ENCODE peak calls at places on chromosomes 6 and 20, in eight cellular contexts. L, G, A, D, M, U, Y and P are unnamed samples.

GRCh38 chr6:168440520-168441433 is at the start of gene SMOC2:
- DNase-seq in L (no peak), G (no peak), Y (peak; percentile 12), U (no peak), D (peak; percentile 76), A (no peak), M (no peak), P (no peak)

GRCh38 chr6:36757206-36757605 is 59.6 kb downstream of the RAB44 start:
- DNase-seq in M (no peak), A (no peak), U (no peak), L (no peak), D (no peak), Y (no peak), G (peak; percentile 83), P (no peak)

GRCh38 chr6:134950482-134950881 is 581 bp upstream of the ALDH8A1 start:
- DNase-seq in U (no peak), D (no peak), L (no peak), G (no peak), Y (no peak), A (no peak), M (no peak), P (no peak)

GRCh38 chr6:108752733-108753392 is 95.4 kb upstream of the ARMC2 start:
- DNase-seq in A (no peak), M (no peak), U (no peak), L (no peak), Y (no peak), D (no peak), G (no peak), P (no peak)

GRCh38 chr6:129719692-129720091 is 9.7 kb upstream of the ARHGAP18 start:
- DNase-seq in D (no peak), U (no peak), G (no peak), L (peak; percentile 23), M (no peak), A (no peak), Y (peak; percentile 74), P (no peak)

GRCh38 chr20:5600982-5601381 is 149.2 kb upstream of the SHLD1 start:
- DNase-seq in L (no peak), Y (no peak), G (no peak), D (no peak), U (no peak), A (no peak), M (no peak), P (no peak)

GRCh38 chr6:166950443-166950821 is 5.9 kb downstream of the RNASET2 start:
- DNase-seq in Y (no peak), U (no peak), G (peak; percentile 42), L (no peak), M (no peak), A (no peak), D (no peak), P (no peak)

GRCh38 chr6:89281779-89282246 is 33.3 kb downstream of the GABRR2 start:
- DNase-seq in L (peak; percentile 42), Y (peak; percentile 16), M (peak; percentile 85), A (peak; percentile 50), U (peak; percentile 22), D (no peak), G (peak; percentile 87), P (peak; percentile 3)

GRCh38 chr6:108914235-108915022 is 66.2 kb downstream of the ARMC2 start:
- DNase-seq in L (peak; percentile 20), M (peak; percentile 29), G (peak; percentile 49), Y (no peak), D (no peak), A (peak; percentile 6), U (peak; percentile 63), P (no peak)

GRCh38 chr6:115729036-115729435 is 331.7 kb downstream of the FRK start:
- DNase-seq in Y (no peak), G (no peak), U (no peak), M (peak; percentile 6), A (peak; percentile 74), D (no peak), L (no peak), P (no peak)

GRCh38 chr20:63124092-63124781 is 91.7 kb downstream of the YTHDF1 start:
- DNase-seq in Y (peak; percentile 13), L (peak; percentile 62), D (no peak), G (no peak), A (peak; percentile 41), M (peak; percentile 48), U (no peak), P (peak; percentile 24)

GRCh38 chr6:7991992-7992815 is 72.0 kb downstream of the BLOC1S5 start:
- DNase-seq in A (peak; percentile 71), D (no peak), Y (peak; percentile 99), G (peak; percentile 60), L (peak; percentile 92), M (peak; percentile 52), U (no peak), P (peak; percentile 98)

GRCh38 chr6:10725046-10725445 is 2.2 kb downstream of the TMEM14C start:
- DNase-seq in U (no peak), L (no peak), G (no peak), Y (no peak), M (no peak), A (no peak), D (no peak), P (no peak)

GRCh38 chr20:62742550-62742949 is 33.9 kb downstream of the NTSR1 start:
- DNase-seq in G (no peak), L (no peak), M (no peak), Y (no peak), U (no peak), A (no peak), D (no peak), P (no peak)

GRCh38 chr20:50562262-50562701 is 52.1 kb downstream of the PTPN1 start:
- DNase-seq in L (no peak), U (no peak), G (no peak), A (no peak), Y (no peak), D (no peak), M (no peak), P (no peak)

GRCh38 chr20:53606364-53606985 is 12.8 kb upstream of the ZNF217 start:
- DNase-seq in L (peak; percentile 82), U (no peak), G (no peak), D (no peak), A (peak; percentile 82), M (peak; percentile 78), Y (peak; percentile 92), P (peak; percentile 83)

GRCh38 chr20:48052492-48052870 is 267.2 kb upstream of the SULF2 start:
- DNase-seq in M (peak; percentile 83), Y (peak; percentile 35), U (peak; percentile 32), L (no peak), A (peak; percentile 52), D (peak; percentile 52), G (no peak), P (peak; percentile 38)

GRCh38 chr20:1327827-1328679 is 886 bp downstream of the SDCBP2 start:
- DNase-seq in L (no peak), M (no peak), U (no peak), Y (no peak), G (no peak), A (no peak), D (no peak), P (no peak)

GRCh38 chr20:11544029-11544678 is 373.5 kb upstream of the BTBD3 start:
- DNase-seq in Y (peak; percentile 86), M (peak; percentile 75), L (peak; percentile 75), G (no peak), U (peak; percentile 60), A (peak; percentile 78), D (no peak), P (peak; percentile 40)

GRCh38 chr6:44078795-44079671 is 48.2 kb downstream of the MRPL14 start:
- DNase-seq in U (peak; percentile 52), G (peak; percentile 68), D (no peak), M (peak; percentile 84), Y (peak; percentile 78), A (peak; percentile 77), L (peak; percentile 67), P (no peak)

GRCh38 chr6:146984251-146984924 is 219.8 kb upstream of the STXBP5 start:
- DNase-seq in A (no peak), L (peak; percentile 24), G (no peak), M (no peak), Y (peak; percentile 15), U (no peak), D (no peak), P (peak; percentile 28)

GRCh38 chr6:30682181-30683117 is 4.0 kb downstream of the PPP1R18 start:
- DNase-seq in M (peak; percentile 68), L (peak; percentile 95), A (peak; percentile 92), U (peak; percentile 71), G (peak; percentile 84), D (no peak), Y (peak; percentile 82), P (peak; percentile 77)

GRCh38 chr6:167851349-167851952 is 24.7 kb downstream of the AFDN start:
- DNase-seq in A (no peak), M (no peak), Y (no peak), D (peak; percentile 74), U (no peak), L (no peak), G (no peak), P (peak; percentile 30)

GRCh38 chr6:131532476-131533108 is 40.4 kb upstream of the ARG1 start:
- DNase-seq in U (no peak), M (no peak), Y (no peak), L (peak; percentile 4), G (no peak), D (no peak), A (no peak), P (no peak)

GRCh38 chr6:41651246-41651961 is 13.1 kb downstream of the MDFI start:
- DNase-seq in U (no peak), D (no peak), G (no peak), M (no peak), Y (no peak), A (no peak), L (no peak), P (no peak)

GRCh38 chr20:64196831-64197418 is 32.7 kb downstream of the MYT1 start:
- DNase-seq in M (no peak), Y (no peak), U (no peak), A (no peak), D (no peak), L (no peak), G (no peak), P (no peak)

GRCh38 chr6:101668496-101668895 is 275.0 kb downstream of the GRIK2 start:
- DNase-seq in L (no peak), A (no peak), M (peak; percentile 87), Y (peak; percentile 34), G (no peak), D (peak; percentile 85), U (no peak), P (peak; percentile 4)

GRCh38 chr6:47023543-47023942 is 18.6 kb downstream of the ADGRF1 start:
- DNase-seq in G (no peak), D (no peak), Y (no peak), L (no peak), M (no peak), U (no peak), A (no peak), P (no peak)

GRCh38 chr6:6973721-6974120 is 134.0 kb upstream of the RREB1 start:
- DNase-seq in D (no peak), U (no peak), G (no peak), Y (no peak), A (no peak), L (no peak), M (no peak), P (no peak)

GRCh38 chr6:110662468-110663211 is 152.6 kb downstream of the CDK19 start:
- DNase-seq in A (peak; percentile 37), M (peak; percentile 13), G (no peak), L (peak; percentile 44), D (no peak), U (no peak), Y (peak; percentile 30), P (no peak)

GRCh38 chr6:142728910-142729481 is 216.0 kb downstream of the HIVEP2 start:
- DNase-seq in D (no peak), A (peak; percentile 79), L (peak; percentile 58), M (no peak), U (no peak), G (no peak), Y (peak; percentile 80), P (peak; percentile 56)

GRCh38 chr20:51128198-51128597 is 105.3 kb upstream of the KCNG1 start:
- DNase-seq in D (no peak), Y (peak; percentile 53), A (peak; percentile 89), M (peak; percentile 51), L (peak; percentile 97), U (peak; percentile 55), G (no peak), P (peak; percentile 88)